ENCODE peak calls at places on chromosomes 13 and 19, in five cellular contexts. R, X, B, I and Z are unnamed samples.

GRCh38 chr19:10620786-10621185 is 4.6 kb upstream of the SLC44A2 start:
- DNase-seq in R (no peak), X (no peak), B (no peak), I (no peak), Z (no peak)

GRCh38 chr13:32384702-32385101 is 43.2 kb downstream of the N4BP2L1 start:
- DNase-seq in R (no peak), X (no peak), B (no peak), I (no peak), Z (no peak)

GRCh38 chr13:99119686-99120085 is 81.0 kb upstream of the UBAC2 start:
- DNase-seq in R (no peak), X (no peak), B (no peak), I (no peak), Z (no peak)

GRCh38 chr19:11337080-11337479 is 2.4 kb downstream of the RAB3D start:
- DNase-seq in R (no peak), X (no peak), B (no peak), I (no peak), Z (no peak)

GRCh38 chr19:13980340-13980739 is 25.8 kb downstream of the RFX1 start:
- DNase-seq in R (no peak), X (no peak), B (no peak), I (no peak), Z (no peak)

GRCh38 chr13:87680298-87680697 is 9.1 kb downstream of the SLITRK5 start:
- DNase-seq in R (no peak), X (no peak), B (no peak), I (no peak), Z (no peak)

GRCh38 chr13:110445183-110445582 is 116.3 kb downstream of the RAB20 start:
- DNase-seq in R (no peak), X (no peak), B (no peak), I (no peak), Z (no peak)

GRCh38 chr19:44620667-44621066 is 7.3 kb downstream of the IGSF23 start:
- DNase-seq in R (no peak), X (no peak), B (no peak), I (no peak), Z (no peak)

GRCh38 chr13:99313473-99313872 is 6.3 kb upstream of the GPR183 start:
- DNase-seq in R (no peak), X (no peak), B (no peak), I (no peak), Z (no peak)

DNA sequence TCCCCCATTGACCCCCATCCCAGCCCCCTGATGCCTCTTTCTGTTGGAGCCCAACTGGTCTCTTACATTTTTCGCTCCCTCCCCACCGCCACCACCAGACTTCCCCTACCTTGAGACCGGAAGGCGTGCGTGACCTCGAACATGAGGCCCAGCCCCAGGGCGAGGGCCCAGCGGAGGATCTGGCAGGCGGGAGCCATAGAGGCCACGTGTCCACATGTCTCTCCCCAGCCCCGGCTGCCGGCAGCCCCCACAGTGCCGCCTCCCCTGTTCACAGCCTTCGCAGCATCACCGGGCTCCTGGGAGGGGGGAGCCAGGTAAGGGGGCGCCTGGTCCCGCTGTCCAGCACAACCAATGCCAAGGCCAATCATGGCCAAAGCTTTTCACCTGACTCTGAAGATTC is 5.0 kb downstream of the ADAMTS10 start:
- DNase-seq in R (no peak), X (no peak), B (no peak), I (no peak), Z (no peak)
- TF ChIP-seq ZNF274 in R (no peak), X (no peak), B (no peak), I (no peak), Z (no peak)

GRCh38 chr19:18895038-18895827 is 725 bp downstream of the CERS1 start:
- DNase-seq in R (peak; percentile 69), X (peak; percentile 79), B (no peak), I (peak; percentile 38), Z (peak; percentile 67)
- H3K4me3 ChIP-seq in R (peak overlapping the region; percentile 37), X (peak overlapping the region; percentile 75), B (peak overlapping the region; percentile 79), I (peak overlapping the region; percentile 56), Z (peak overlapping the region; percentile 77)

DNA sequence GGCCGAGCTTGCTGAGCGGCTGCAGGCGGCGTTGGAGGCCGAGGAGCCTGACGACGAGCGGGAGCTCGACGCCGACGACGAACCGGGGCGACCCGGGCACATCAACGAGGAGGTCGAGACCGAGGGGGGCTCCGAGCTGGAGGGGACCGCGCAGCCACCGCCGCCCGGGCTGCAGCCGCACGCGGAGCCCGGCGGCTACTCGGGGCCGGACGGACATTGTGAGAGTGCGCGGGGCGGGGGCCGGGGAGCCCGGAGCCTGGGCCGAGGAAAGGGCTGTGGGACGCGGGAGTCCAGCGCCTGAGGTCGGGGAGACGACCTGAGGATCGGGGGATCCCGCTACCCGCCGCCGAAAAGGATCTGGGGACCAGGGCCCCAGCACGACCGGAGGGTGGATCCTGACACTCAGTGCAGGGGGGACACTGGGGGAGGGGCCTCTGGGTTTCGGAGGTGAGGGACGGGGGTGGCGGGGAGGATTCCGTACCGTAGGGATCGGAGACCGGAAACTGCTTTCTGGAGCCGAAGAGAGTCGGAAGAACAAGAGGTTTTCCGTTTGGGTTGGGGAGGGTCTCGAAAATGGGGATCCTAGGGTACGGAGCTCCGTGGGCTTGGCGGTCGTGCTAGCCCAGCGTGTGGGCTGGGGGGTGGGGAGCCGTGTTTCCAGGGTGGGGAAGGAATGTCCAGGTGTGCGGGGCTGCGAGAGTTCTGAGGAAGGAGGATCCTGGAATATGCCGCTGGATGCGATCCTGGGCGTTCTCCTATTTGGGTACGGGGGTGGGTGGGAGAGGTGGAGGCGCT is 606 bp downstream of the HNRNPUL1 start:
- DNase-seq in R (peak; percentile 66), X (peak; percentile 46), B (no peak), I (no peak), Z (no peak)
- TF ChIP-seq ZNF274 in R (no peak), X (peak; percentile 20), B (no peak), I (no peak), Z (no peak)

GRCh38 chr19:19386373-19386869 is 19.1 kb upstream of the GATAD2A start:
- DNase-seq in R (no peak), X (no peak), B (no peak), I (no peak), Z (no peak)

GRCh38 chr19:19382118-19382517 is 23.4 kb upstream of the GATAD2A start:
- DNase-seq in R (no peak), X (no peak), B (no peak), I (no peak), Z (no peak)

GRCh38 chr19:19385131-19385899 is 20.2 kb upstream of the GATAD2A start:
- DNase-seq in R (peak; percentile 96), X (peak; percentile 99), B (peak; percentile 100), I (peak; percentile 99), Z (peak; percentile 99)

GRCh38 chr19:19385900-19386339 is 19.6 kb upstream of the GATAD2A start:
- DNase-seq in R (no peak), X (no peak), B (no peak), I (no peak), Z (no peak)

GRCh38 chr19:19384486-19384885 is 21.0 kb upstream of the GATAD2A start:
- DNase-seq in R (no peak), X (no peak), B (no peak), I (no peak), Z (no peak)
- H3K4me3 ChIP-seq in R (peak overlapping the region; percentile 45), X (no peak overlapping the region), B (peak overlapping the region; percentile 63), I (no peak overlapping the region), Z (no peak overlapping the region)

GRCh38 chr13:93226065-93226622 is 463 bp upstream of the GPC6 start:
- DNase-seq in R (no peak), X (peak; percentile 52), B (no peak), I (no peak), Z (no peak)

GRCh38 chr13:93225610-93226009 is 997 bp upstream of the GPC6 start:
- DNase-seq in R (no peak), X (no peak), B (no peak), I (no peak), Z (no peak)

GRCh38 chr13:93227280-93227905 is 786 bp downstream of the GPC6 start:
- DNase-seq in R (peak; percentile 41), X (peak; percentile 28), B (no peak), I (no peak), Z (no peak)

GRCh38 chr13:93226623-93227279 is at the start of gene GPC6:
- DNase-seq in R (peak; percentile 64), X (peak; percentile 79), B (no peak), I (no peak), Z (peak; percentile 75)

GRCh38 chr13:93224545-93224944 is 2.1 kb upstream of the GPC6 start:
- DNase-seq in R (no peak), X (peak; percentile 99), B (no peak), I (no peak), Z (peak; percentile 76)
- TF ChIP-seq ZNF274 in R (no peak), X (no peak), B (no peak), I (no peak), Z (no peak)

GRCh38 chr19:1383014-1383310 is 745 bp upstream of the NDUFS7 start:
- DNase-seq in R (no peak), X (no peak), B (no peak), I (no peak), Z (no peak)
- H3K4me3 ChIP-seq in R (peak overlapping the region; percentile 6), X (peak overlapping the region; percentile 95), B (peak overlapping the region; percentile 39), I (no peak overlapping the region), Z (no peak overlapping the region)